ENCODE peak calls at places on chromosomes 16 and 17, in nine cellular contexts. One of them, this sample, is unnamed. For H3K36me3 and H3K9me3, the result is how much of the 10 kb centered on the place peaks cover.

GRCh38 chr17:27670791-27671590 is 40.0 kb downstream of the LGALS9 start:
- DNase-seq in GM23248: no peak
- DNase-seq in ovary: no peak
- DNase-seq in heart right ventricle: no peak
- DNase-seq in CD4-positive, alpha-beta memory T cell: no peak
- DNase-seq in uterus: no peak
- DNase-seq in osteoblast: peak
- DNase-seq in HCT116: no peak
- DNase-seq in OCI-LY7: no peak
- DNase-seq in this sample: no peak

GRCh38 chr16:750454-750853 is 9.7 kb upstream of the CIAO3 start:
- DNase-seq in heart right ventricle: no peak
- DNase-seq in OCI-LY7: no peak
- DNase-seq in GM23248: no peak
- DNase-seq in HCT116: no peak
- DNase-seq in ovary: no peak
- DNase-seq in uterus: no peak
- DNase-seq in osteoblast: no peak
- DNase-seq in CD4-positive, alpha-beta memory T cell: no peak
- DNase-seq in this sample: no peak

GRCh38 chr16:87963400-87963799 is 12.2 kb downstream of the BANP start:
- DNase-seq in ovary: no peak
- DNase-seq in GM23248: peak
- DNase-seq in osteoblast: peak
- DNase-seq in uterus: no peak
- DNase-seq in CD4-positive, alpha-beta memory T cell: peak
- DNase-seq in heart right ventricle: no peak
- DNase-seq in OCI-LY7: no peak
- DNase-seq in HCT116: no peak
- DNase-seq in this sample: peak

GRCh38 chr17:80970044-80970761 is 21.4 kb upstream of the CHMP6 start:
- DNase-seq in HCT116: no peak
- DNase-seq in GM23248: peak
- DNase-seq in OCI-LY7: peak
- DNase-seq in ovary: peak
- DNase-seq in heart right ventricle: peak
- DNase-seq in CD4-positive, alpha-beta memory T cell: peak
- DNase-seq in uterus: peak
- DNase-seq in osteoblast: peak
- DNase-seq in this sample: peak

GRCh38 chr16:18782697-18783429 is 7.3 kb downstream of the RPS15A start:
- DNase-seq in uterus: no peak
- DNase-seq in osteoblast: no peak
- DNase-seq in OCI-LY7: no peak
- DNase-seq in GM23248: no peak
- DNase-seq in CD4-positive, alpha-beta memory T cell: no peak
- DNase-seq in HCT116: no peak
- DNase-seq in ovary: no peak
- DNase-seq in heart right ventricle: no peak
- DNase-seq in this sample: no peak

GRCh38 chr16:85479972-85480726 is 133.0 kb upstream of the GSE1 start:
- DNase-seq in uterus: no peak
- DNase-seq in GM23248: no peak
- DNase-seq in heart right ventricle: peak
- DNase-seq in HCT116: no peak
- DNase-seq in CD4-positive, alpha-beta memory T cell: no peak
- DNase-seq in osteoblast: no peak
- DNase-seq in ovary: no peak
- DNase-seq in OCI-LY7: peak
- DNase-seq in this sample: no peak

GRCh38 chr17:16378631-16379282 is 2.1 kb upstream of the UBB start:
- DNase-seq in OCI-LY7: no peak
- DNase-seq in CD4-positive, alpha-beta memory T cell: no peak
- DNase-seq in osteoblast: no peak
- DNase-seq in HCT116: no peak
- DNase-seq in heart right ventricle: no peak
- DNase-seq in uterus: no peak
- DNase-seq in ovary: no peak
- DNase-seq in GM23248: peak
- DNase-seq in this sample: no peak

GRCh38 chr17:64148017-64148631 is 18.2 kb upstream of the ERN1 start:
- DNase-seq in OCI-LY7: peak
- DNase-seq in heart right ventricle: no peak
- DNase-seq in osteoblast: no peak
- DNase-seq in HCT116: no peak
- DNase-seq in CD4-positive, alpha-beta memory T cell: no peak
- DNase-seq in uterus: no peak
- DNase-seq in GM23248: peak
- DNase-seq in ovary: no peak
- DNase-seq in this sample: no peak

GRCh38 chr17:67489273-67489672 is 112.2 kb downstream of the PITPNC1 start:
- DNase-seq in HCT116: no peak
- DNase-seq in osteoblast: no peak
- DNase-seq in heart right ventricle: no peak
- DNase-seq in CD4-positive, alpha-beta memory T cell: no peak
- DNase-seq in ovary: no peak
- DNase-seq in OCI-LY7: no peak
- DNase-seq in GM23248: no peak
- DNase-seq in uterus: no peak
- DNase-seq in this sample: no peak

GRCh38 chr17:41678411-41678906 is 10.2 kb upstream of the EIF1 start:
- DNase-seq in GM23248: no peak
- DNase-seq in ovary: no peak
- DNase-seq in CD4-positive, alpha-beta memory T cell: no peak
- DNase-seq in OCI-LY7: no peak
- DNase-seq in uterus: no peak
- DNase-seq in HCT116: no peak
- DNase-seq in heart right ventricle: no peak
- DNase-seq in osteoblast: no peak
- DNase-seq in this sample: no peak

GRCh38 chr16:27149986-27150385 is 53.3 kb upstream of the KDM8 start:
- DNase-seq in ovary: no peak
- DNase-seq in osteoblast: no peak
- DNase-seq in CD4-positive, alpha-beta memory T cell: no peak
- DNase-seq in uterus: no peak
- DNase-seq in OCI-LY7: no peak
- DNase-seq in HCT116: no peak
- DNase-seq in heart right ventricle: no peak
- DNase-seq in GM23248: no peak
- DNase-seq in this sample: no peak

GRCh38 chr16:3938843-3939624 is 58.5 kb upstream of the CREBBP start:
- DNase-seq in osteoblast: peak
- DNase-seq in uterus: peak
- DNase-seq in HCT116: no peak
- DNase-seq in CD4-positive, alpha-beta memory T cell: peak
- DNase-seq in ovary: peak
- DNase-seq in OCI-LY7: peak
- DNase-seq in heart right ventricle: peak
- DNase-seq in GM23248: peak
- DNase-seq in this sample: peak

GRCh38 chr17:83151056-83151441 is 71.6 kb downstream of the METRNL start:
- DNase-seq in OCI-LY7: no peak
- DNase-seq in HCT116: no peak
- DNase-seq in osteoblast: no peak
- DNase-seq in heart right ventricle: no peak
- DNase-seq in GM23248: no peak
- DNase-seq in CD4-positive, alpha-beta memory T cell: no peak
- DNase-seq in ovary: no peak
- DNase-seq in uterus: no peak
- DNase-seq in this sample: no peak

GRCh38 chr17:32452281-32452680 is 8.0 kb downstream of the PSMD11 start:
- DNase-seq in uterus: no peak
- DNase-seq in OCI-LY7: no peak
- DNase-seq in osteoblast: no peak
- DNase-seq in GM23248: no peak
- DNase-seq in HCT116: no peak
- DNase-seq in CD4-positive, alpha-beta memory T cell: no peak
- DNase-seq in ovary: no peak
- DNase-seq in heart right ventricle: no peak
- DNase-seq in this sample: no peak
- H3K36me3 ChIP-seq in uterus: under half
- H3K36me3 ChIP-seq in OCI-LY7: half or more
- H3K36me3 ChIP-seq in osteoblast: half or more
- H3K36me3 ChIP-seq in GM23248: half or more
- H3K36me3 ChIP-seq in HCT116: half or more
- H3K36me3 ChIP-seq in CD4-positive, alpha-beta memory T cell: half or more
- H3K36me3 ChIP-seq in ovary: under half
- H3K36me3 ChIP-seq in heart right ventricle: half or more
- H3K36me3 ChIP-seq in this sample: half or more

GRCh38 chr17:7219434-7219811 is 213 bp downstream of the DLG4 start:
- DNase-seq in uterus: no peak
- DNase-seq in ovary: no peak
- DNase-seq in GM23248: no peak
- DNase-seq in OCI-LY7: no peak
- DNase-seq in osteoblast: peak
- DNase-seq in heart right ventricle: no peak
- DNase-seq in HCT116: no peak
- DNase-seq in CD4-positive, alpha-beta memory T cell: no peak
- DNase-seq in this sample: no peak
- H3K27ac ChIP-seq in uterus: peak
- H3K27ac ChIP-seq in ovary: peak
- H3K27ac ChIP-seq in GM23248: peak
- H3K27ac ChIP-seq in OCI-LY7: peak
- H3K27ac ChIP-seq in osteoblast: peak
- H3K27ac ChIP-seq in heart right ventricle: peak
- H3K27ac ChIP-seq in HCT116: peak
- H3K27ac ChIP-seq in CD4-positive, alpha-beta memory T cell: peak
- H3K27ac ChIP-seq in this sample: peak

DNA sequence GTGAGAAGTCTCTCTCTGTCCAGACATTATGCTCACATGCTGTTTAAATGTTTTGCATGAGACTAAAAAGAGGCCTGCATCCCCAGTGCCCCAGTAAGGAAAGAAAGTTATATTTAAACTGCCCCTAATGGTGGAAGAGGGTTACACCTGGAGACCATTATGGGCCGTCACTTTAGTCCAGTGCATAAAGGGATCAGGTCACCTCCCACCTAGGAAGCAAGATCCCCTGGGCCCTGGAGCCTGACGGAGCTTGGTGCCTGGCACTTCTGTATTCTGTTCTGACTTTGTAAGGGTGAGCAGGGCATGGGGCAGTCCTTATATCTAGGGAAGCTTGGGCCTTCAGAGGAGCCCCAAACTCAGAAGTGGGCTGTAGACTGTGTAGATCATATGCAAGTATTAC is 67.9 kb downstream of the CPPED1 start:
- DNase-seq in CD4-positive, alpha-beta memory T cell: no peak
- DNase-seq in HCT116: no peak
- DNase-seq in ovary: no peak
- DNase-seq in osteoblast: no peak
- DNase-seq in OCI-LY7: no peak
- DNase-seq in uterus: no peak
- DNase-seq in GM23248: no peak
- DNase-seq in heart right ventricle: no peak
- DNase-seq in this sample: no peak
- H3K9me3 ChIP-seq in CD4-positive, alpha-beta memory T cell: under half
- H3K9me3 ChIP-seq in HCT116: under half
- H3K9me3 ChIP-seq in ovary: under half
- H3K9me3 ChIP-seq in osteoblast: under half
- H3K9me3 ChIP-seq in OCI-LY7: under half
- H3K9me3 ChIP-seq in uterus: under half
- H3K9me3 ChIP-seq in GM23248: under half
- H3K9me3 ChIP-seq in heart right ventricle: under half
- H3K9me3 ChIP-seq in this sample: under half

GRCh38 chr17:40158438-40158837 is 18.1 kb downstream of the CASC3 start:
- DNase-seq in uterus: no peak
- DNase-seq in OCI-LY7: no peak
- DNase-seq in GM23248: no peak
- DNase-seq in osteoblast: no peak
- DNase-seq in ovary: no peak
- DNase-seq in HCT116: no peak
- DNase-seq in CD4-positive, alpha-beta memory T cell: no peak
- DNase-seq in heart right ventricle: no peak
- DNase-seq in this sample: no peak
- H3K36me3 ChIP-seq in uterus: under half
- H3K36me3 ChIP-seq in OCI-LY7: half or more
- H3K36me3 ChIP-seq in GM23248: under half
- H3K36me3 ChIP-seq in osteoblast: half or more
- H3K36me3 ChIP-seq in ovary: under half
- H3K36me3 ChIP-seq in HCT116: under half
- H3K36me3 ChIP-seq in CD4-positive, alpha-beta memory T cell: under half
- H3K36me3 ChIP-seq in heart right ventricle: half or more
- H3K36me3 ChIP-seq in this sample: half or more

GRCh38 chr16:28166394-28167208 is 45.2 kb downstream of the XPO6 start:
- DNase-seq in ovary: no peak
- DNase-seq in heart right ventricle: no peak
- DNase-seq in uterus: no peak
- DNase-seq in CD4-positive, alpha-beta memory T cell: no peak
- DNase-seq in osteoblast: no peak
- DNase-seq in OCI-LY7: no peak
- DNase-seq in HCT116: peak
- DNase-seq in GM23248: peak
- DNase-seq in this sample: no peak
- H3K27ac ChIP-seq in ovary: no peak
- H3K27ac ChIP-seq in heart right ventricle: no peak
- H3K27ac ChIP-seq in uterus: no peak
- H3K27ac ChIP-seq in CD4-positive, alpha-beta memory T cell: no peak
- H3K27ac ChIP-seq in osteoblast: no peak
- H3K27ac ChIP-seq in OCI-LY7: peak
- H3K27ac ChIP-seq in HCT116: peak
- H3K27ac ChIP-seq in GM23248: no peak
- H3K27ac ChIP-seq in this sample: no peak

This sample was measured in SJSA1.